ENCODE peak calls at places on chromosomes 5 and 9, in ten cellular contexts. C is spleen, P is Peyer's patch, D is hepatocyte, J is psoas muscle, I is tibial nerve, Z is PC-3, R is lower lobe of right lung, Y is heart left ventricle, M is brain microvascular endothelial cell. S is an unnamed sample. For H3K36me3, the result is how much of the 10 kb centered on the place peaks cover.

GRCh38 chr5:150989695-150990094 is 30.7 kb upstream of the GPX3 start:
- DNase-seq in C (no peak), P (no peak), D (no peak), J (no peak), I (no peak), Z (peak), R (no peak), Y (no peak), M (no peak), S (no peak)

GRCh38 chr5:74042559-74043357 is 416.8 kb downstream of the ARHGEF28 start:
- DNase-seq in C (no peak), P (no peak), D (peak), J (no peak), I (no peak), Z (peak), R (no peak), Y (no peak), M (peak), S (no peak)

GRCh38 chr5:169374761-169375160 is 73.8 kb upstream of the SLIT3 start:
- DNase-seq in C (no peak), P (no peak), D (no peak), J (no peak), I (no peak), Z (peak), R (no peak), Y (no peak), M (peak), S (no peak)

GRCh38 chr5:148486456-148486855 is 102.7 kb downstream of the FBXO38 start:
- DNase-seq in C (no peak), P (no peak), D (no peak), J (no peak), I (no peak), Z (no peak), R (no peak), Y (no peak), M (no peak), S (no peak)

GRCh38 chr5:33343661-33344327 is 97.0 kb upstream of the TARS1 start:
- DNase-seq in C (no peak), P (no peak), D (no peak), J (no peak), I (no peak), Z (peak), R (no peak), Y (no peak), M (peak), S (no peak)

GRCh38 chr5:180370861-180371641 is 17.9 kb upstream of the GFPT2 start:
- DNase-seq in C (no peak), P (no peak), D (no peak), J (peak), I (no peak), Z (no peak), R (no peak), Y (no peak), M (no peak), S (no peak)

GRCh38 chr9:114507726-114508125 is 2.5 kb upstream of the WHRN start:
- DNase-seq in C (no peak), P (no peak), D (peak), J (no peak), I (no peak), Z (peak), R (no peak), Y (no peak), M (no peak), S (no peak)

GRCh38 chr9:115847245-115847644 is 306.3 kb upstream of the PAPPA start:
- DNase-seq in C (no peak), P (no peak), D (no peak), J (no peak), I (no peak), Z (peak), R (no peak), Y (no peak), M (peak), S (no peak)

GRCh38 chr5:80963521-80963895 is 3.3 kb downstream of the RASGRF2 start:
- DNase-seq in C (no peak), P (no peak), D (no peak), J (no peak), I (no peak), Z (no peak), R (no peak), Y (no peak), M (no peak), S (no peak)

GRCh38 chr5:53482717-53483638 is 2.5 kb downstream of the FST start:
- DNase-seq in C (peak), P (peak), D (peak), J (peak), I (no peak), Z (no peak), R (peak), Y (peak), M (no peak), S (peak)
- TF ChIP-seq CTCF in C (no peak), P (no peak), D (peak), J (no peak), I (no peak), Z (peak), R (no peak), Y (peak), M (peak), S (peak)

GRCh38 chr5:124650960-124651662 is 95.3 kb downstream of the ZNF608 start:
- DNase-seq in C (no peak), P (no peak), D (no peak), J (no peak), I (no peak), Z (no peak), R (no peak), Y (peak), M (peak), S (no peak)
- H3K4me3 ChIP-seq in C (peak), P (peak), D (peak), J (peak), I (peak), Z (peak), R (peak), Y (peak), M (peak), S (peak)

GRCh38 chr9:89397471-89397870 is 79.2 kb downstream of the SECISBP2 start:
- DNase-seq in C (no peak), P (no peak), D (no peak), J (peak), I (no peak), Z (no peak), R (no peak), Y (no peak), M (no peak), S (no peak)

GRCh38 chr9:89398651-89399050 is 80.4 kb downstream of the SECISBP2 start:
- DNase-seq in C (no peak), P (no peak), D (no peak), J (peak), I (no peak), Z (no peak), R (no peak), Y (no peak), M (no peak), S (no peak)

GRCh38 chr9:89402695-89403427 is 84.6 kb downstream of the SECISBP2 start:
- DNase-seq in C (peak), P (no peak), D (no peak), J (peak), I (no peak), Z (no peak), R (no peak), Y (no peak), M (no peak), S (no peak)

GRCh38 chr9:89404074-89404473 is 85.8 kb downstream of the SECISBP2 start:
- DNase-seq in C (peak), P (no peak), D (no peak), J (peak), I (no peak), Z (no peak), R (no peak), Y (no peak), M (no peak), S (no peak)

GRCh38 chr9:89400398-89401116 is 82.3 kb downstream of the SECISBP2 start:
- DNase-seq in C (no peak), P (no peak), D (no peak), J (peak), I (no peak), Z (no peak), R (no peak), Y (no peak), M (no peak), S (peak)
- H3K36me3 ChIP-seq in C (half or more), P (under half), D (under half), J (half or more), I (half or more), Z (under half), R (half or more), Y (under half), M (under half), S (under half)

GRCh38 chr5:138033916-138034315 is 1.0 kb upstream of the FAM13B start:
- DNase-seq in C (no peak), P (no peak), D (no peak), J (no peak), I (no peak), Z (peak), R (no peak), Y (no peak), M (peak), S (no peak)

GRCh38 chr5:138033275-138033808 is 463 bp upstream of the FAM13B start:
- DNase-seq in C (no peak), P (no peak), D (no peak), J (no peak), I (no peak), Z (no peak), R (no peak), Y (no peak), M (no peak), S (no peak)

GRCh38 chr5:138037907-138038633 is 5.2 kb upstream of the FAM13B start:
- DNase-seq in C (no peak), P (no peak), D (no peak), J (no peak), I (no peak), Z (no peak), R (no peak), Y (no peak), M (no peak), S (peak)

GRCh38 chr5:138037271-138037670 is 4.4 kb upstream of the FAM13B start:
- DNase-seq in C (no peak), P (no peak), D (no peak), J (no peak), I (no peak), Z (no peak), R (no peak), Y (no peak), M (no peak), S (no peak)

GRCh38 chr5:138035605-138036537 is 3.0 kb upstream of the FAM13B start:
- DNase-seq in C (no peak), P (no peak), D (peak), J (peak), I (no peak), Z (peak), R (no peak), Y (peak), M (peak), S (peak)
- TF ChIP-seq CTCF in C (peak), P (peak), D (peak), J (peak), I (peak), Z (peak), R (peak), Y (peak), M (peak), S (peak)

S was measured in GM06990.